ENCODE peak calls at places on chromosomes 6 and 20, in four cellular contexts. V is epithelial cell of prostate, Z is kidney glomerular epithelial cell, W is cardiac fibroblast. X is an unnamed sample.

GRCh38 chr6:88585081-88585692 is 378.2 kb downstream of the RNGTT start:
- DNase-seq in V (no peak), Z (no peak), W (no peak), X (no peak)

GRCh38 chr20:56985286-56985685 is 281.2 kb downstream of the BMP7 start:
- DNase-seq in V (no peak), Z (peak; percentile 38), W (no peak), X (no peak)

GRCh38 chr20:13105864-13106457 is 97.2 kb downstream of the SPTLC3 start:
- DNase-seq in V (no peak), Z (peak; percentile 29), W (peak; percentile 68), X (no peak)

GRCh38 chr20:31712564-31713311 is 9.9 kb downstream of the BCL2L1 start:
- DNase-seq in V (no peak), Z (peak; percentile 97), W (peak; percentile 97), X (no peak)

GRCh38 chr6:43972915-43973304 is 154.3 kb downstream of the MRPL14 start:
- DNase-seq in V (no peak), Z (no peak), W (peak; percentile 83), X (peak; percentile 71)

GRCh38 chr6:25943887-25944286 is 13.4 kb upstream of the SLC17A2 start:
- DNase-seq in V (no peak), Z (no peak), W (no peak), X (no peak)

GRCh38 chr6:31738048-31738979 is 1.5 kb upstream of the MSH5 start:
- DNase-seq in V (no peak), Z (peak; percentile 79), W (peak; percentile 84), X (peak; percentile 87)

GRCh38 chr6:45685076-45685475 is 307.3 kb upstream of the SUPT3H start:
- DNase-seq in V (no peak), Z (peak; percentile 59), W (no peak), X (no peak)

X was measured in upper lobe of left lung.